ENCODE peak calls at places on chromosome 1, in six cellular contexts. T is activated CD4-positive, alpha-beta T cell treated with anti-CD3 and anti-CD28 coated beads for 24 hours; B is GM12865; Y is activated CD8-positive, alpha-beta memory T cell treated with anti-CD3 and anti-CD28 coated beads for 1 hour; O is HEK293T; H is naive thymus-derived CD8-positive, alpha-beta T cell. S is an unnamed sample.

GRCh38 chr1:230986976-230987375 is 8.1 kb downstream of the ARV1 start:
- DNase-seq in T (no peak), B (no peak), Y (no peak), O (no peak), H (no peak), S (peak)

GRCh38 chr1:208510192-208510952 is 266.2 kb upstream of the PLXNA2 start:
- DNase-seq in T (no peak), B (no peak), Y (no peak), O (no peak), H (no peak), S (peak)

GRCh38 chr1:115239148-115239820 is 98.8 kb downstream of the NGF start:
- DNase-seq in T (no peak), B (no peak), Y (no peak), O (no peak), H (no peak), S (peak)

GRCh38 chr1:53366901-53367502 is 39.1 kb upstream of the LRP8 start:
- DNase-seq in T (no peak), B (no peak), Y (no peak), O (no peak), H (no peak), S (no peak)

GRCh38 chr1:18922848-18923475 is 20.6 kb upstream of the ALDH4A1 start:
- DNase-seq in T (no peak), B (no peak), Y (no peak), O (no peak), H (no peak), S (no peak)

GRCh38 chr1:63718464-63719075 is 55.2 kb upstream of the ROR1 start:
- DNase-seq in T (no peak), B (no peak), Y (no peak), O (no peak), H (no peak), S (peak)

GRCh38 chr1:19643602-19644419 is at the start of gene NBL1:
- DNase-seq in T (peak), B (peak), Y (peak), O (peak), H (peak), S (peak)

GRCh38 chr1:229238674-229239415 is 32.1 kb upstream of the RAB4A start:
- DNase-seq in T (no peak), B (no peak), Y (no peak), O (no peak), H (no peak), S (peak)

GRCh38 chr1:212203611-212204010 is 81.6 kb upstream of the PPP2R5A start:
- DNase-seq in T (no peak), B (no peak), Y (no peak), O (no peak), H (no peak), S (no peak)

GRCh38 chr1:229480500-229480899 is 27.6 kb downstream of the NUP133 start:
- DNase-seq in T (no peak), B (peak), Y (no peak), O (no peak), H (no peak), S (no peak)

GRCh38 chr1:204177133-204177532 is 11.0 kb upstream of the REN start:
- DNase-seq in T (no peak), B (no peak), Y (no peak), O (no peak), H (no peak), S (no peak)

GRCh38 chr1:90400121-90400520 is 317.0 kb downstream of the BARHL2 start:
- DNase-seq in T (no peak), B (no peak), Y (no peak), O (no peak), H (no peak), S (no peak)

GRCh38 chr1:61424382-61424781 is 300.6 kb downstream of the TM2D1 start:
- DNase-seq in T (no peak), B (no peak), Y (no peak), O (no peak), H (no peak), S (no peak)

GRCh38 chr1:10868599-10868965 is 72.1 kb upstream of the CASZ1 start:
- DNase-seq in T (no peak), B (no peak), Y (no peak), O (no peak), H (no peak), S (no peak)

GRCh38 chr1:172499636-172500141 is 33.3 kb upstream of the SUCO start:
- DNase-seq in T (no peak), B (no peak), Y (no peak), O (no peak), H (no peak), S (peak)

GRCh38 chr1:54008876-54009275 is 9.1 kb downstream of the LDLRAD1 start:
- DNase-seq in T (no peak), B (no peak), Y (no peak), O (no peak), H (no peak), S (no peak)

S was measured in GM23248.